ENCODE peak calls at places on chromosomes 7 and 10, in five cellular contexts. One of them, this sample, is unnamed.

GRCh38 chr10:94104316-94105060 is 110.8 kb downstream of the PLCE1 start:
- DNase-seq in GM23338: no peak
- DNase-seq in breast epithelium: no peak
- DNase-seq in spleen: no peak
- DNase-seq in vagina: no peak
- DNase-seq in this sample: no peak

GRCh38 chr10:95077556-95077955 is 8.3 kb upstream of the CYP2C8 start:
- DNase-seq in spleen: no peak
- DNase-seq in vagina: no peak
- DNase-seq in GM23338: no peak
- DNase-seq in breast epithelium: no peak
- DNase-seq in this sample: no peak

GRCh38 chr10:99711129-99711719 is 20.7 kb downstream of the COX15 start:
- DNase-seq in breast epithelium: no peak
- DNase-seq in spleen: no peak
- DNase-seq in vagina: no peak
- DNase-seq in GM23338: peak
- DNase-seq in this sample: peak

GRCh38 chr10:52747680-52748079 is 24.9 kb downstream of the MBL2 start:
- DNase-seq in GM23338: no peak
- DNase-seq in vagina: no peak
- DNase-seq in breast epithelium: no peak
- DNase-seq in spleen: no peak
- DNase-seq in this sample: no peak

GRCh38 chr10:121654021-121654545 is 55.8 kb upstream of the FGFR2 start:
- DNase-seq in vagina: no peak
- DNase-seq in breast epithelium: no peak
- DNase-seq in spleen: no peak
- DNase-seq in GM23338: no peak
- DNase-seq in this sample: no peak

GRCh38 chr10:132064082-132064755 is 1.5 kb upstream of the JAKMIP3 start:
- DNase-seq in breast epithelium: no peak
- DNase-seq in GM23338: no peak
- DNase-seq in spleen: no peak
- DNase-seq in vagina: peak
- DNase-seq in this sample: no peak

GRCh38 chr7:149218469-149219420 is 20.7 kb upstream of the ZNF212 start:
- DNase-seq in spleen: no peak
- DNase-seq in GM23338: no peak
- DNase-seq in vagina: no peak
- DNase-seq in breast epithelium: no peak
- DNase-seq in this sample: no peak

GRCh38 chr10:14032406-14032998 is 298.2 kb downstream of the FRMD4A start:
- DNase-seq in vagina: no peak
- DNase-seq in breast epithelium: no peak
- DNase-seq in GM23338: peak
- DNase-seq in spleen: peak
- DNase-seq in this sample: no peak

GRCh38 chr7:22576941-22577927 is 77.2 kb upstream of the STEAP1B start:
- DNase-seq in spleen: no peak
- DNase-seq in breast epithelium: peak
- DNase-seq in GM23338: no peak
- DNase-seq in vagina: no peak
- DNase-seq in this sample: no peak

GRCh38 chr7:43591551-43592180 is 8.8 kb downstream of the STK17A start:
- DNase-seq in vagina: no peak
- DNase-seq in GM23338: peak
- DNase-seq in spleen: no peak
- DNase-seq in breast epithelium: no peak
- DNase-seq in this sample: no peak

GRCh38 chr10:62047960-62048383 is 146.5 kb downstream of the ARID5B start:
- DNase-seq in breast epithelium: no peak
- DNase-seq in vagina: no peak
- DNase-seq in GM23338: no peak
- DNase-seq in spleen: no peak
- DNase-seq in this sample: no peak

GRCh38 chr10:71483135-71483534 is 86.4 kb downstream of the CDH23 start:
- DNase-seq in breast epithelium: no peak
- DNase-seq in vagina: no peak
- DNase-seq in spleen: peak
- DNase-seq in GM23338: no peak
- DNase-seq in this sample: no peak

GRCh38 chr7:117871778-117872538 is 1.3 kb downstream of the CTTNBP2 start:
- DNase-seq in spleen: no peak
- DNase-seq in vagina: no peak
- DNase-seq in GM23338: peak
- DNase-seq in breast epithelium: no peak
- DNase-seq in this sample: no peak

GRCh38 chr7:94228678-94229077 is 166.0 kb upstream of the COL1A2 start:
- DNase-seq in breast epithelium: no peak
- DNase-seq in spleen: no peak
- DNase-seq in GM23338: no peak
- DNase-seq in vagina: no peak
- DNase-seq in this sample: no peak

GRCh38 chr7:101934618-101935017 is 117.2 kb downstream of the CUX1 start:
- DNase-seq in GM23338: no peak
- DNase-seq in spleen: peak
- DNase-seq in vagina: no peak
- DNase-seq in breast epithelium: no peak
- DNase-seq in this sample: no peak

GRCh38 chr7:6392712-6393666 is 54.8 kb downstream of the DAGLB start:
- DNase-seq in breast epithelium: peak
- DNase-seq in GM23338: no peak
- DNase-seq in vagina: no peak
- DNase-seq in spleen: peak
- DNase-seq in this sample: peak

GRCh38 chr10:24951201-24952145 is 933 bp downstream of the PRTFDC1 start:
- DNase-seq in spleen: no peak
- DNase-seq in GM23338: peak
- DNase-seq in breast epithelium: peak
- DNase-seq in vagina: no peak
- DNase-seq in this sample: no peak

GRCh38 chr7:112550468-112551060 is 69.8 kb downstream of the LSMEM1 start:
- DNase-seq in spleen: no peak
- DNase-seq in GM23338: peak
- DNase-seq in breast epithelium: no peak
- DNase-seq in vagina: no peak
- DNase-seq in this sample: peak

GRCh38 chr10:18681366-18681765 is 22.1 kb downstream of the ARL5B start:
- DNase-seq in vagina: no peak
- DNase-seq in GM23338: no peak
- DNase-seq in spleen: no peak
- DNase-seq in breast epithelium: no peak
- DNase-seq in this sample: no peak

GRCh38 chr10:1363466-1364121 is 307.4 kb downstream of the WDR37 start:
- DNase-seq in vagina: peak
- DNase-seq in spleen: peak
- DNase-seq in GM23338: no peak
- DNase-seq in breast epithelium: no peak
- DNase-seq in this sample: no peak

GRCh38 chr7:48312151-48312550 is 140.9 kb downstream of the ABCA13 start:
- DNase-seq in breast epithelium: no peak
- DNase-seq in GM23338: no peak
- DNase-seq in spleen: no peak
- DNase-seq in vagina: no peak
- DNase-seq in this sample: no peak

GRCh38 chr7:112508404-112508803 is 27.6 kb downstream of the LSMEM1 start:
- DNase-seq in GM23338: no peak
- DNase-seq in vagina: no peak
- DNase-seq in spleen: no peak
- DNase-seq in breast epithelium: no peak
- DNase-seq in this sample: no peak

GRCh38 chr10:132404911-132405462 is 8.0 kb downstream of the PWWP2B start:
- DNase-seq in breast epithelium: no peak
- DNase-seq in spleen: peak
- DNase-seq in vagina: no peak
- DNase-seq in GM23338: peak
- DNase-seq in this sample: no peak

GRCh38 chr10:44492678-44493077 is 107.8 kb upstream of the CXCL12 start:
- DNase-seq in GM23338: no peak
- DNase-seq in spleen: no peak
- DNase-seq in vagina: no peak
- DNase-seq in breast epithelium: no peak
- DNase-seq in this sample: no peak

GRCh38 chr7:45580053-45580872 is 6.1 kb downstream of the ADCY1 start:
- DNase-seq in breast epithelium: no peak
- DNase-seq in vagina: no peak
- DNase-seq in GM23338: peak
- DNase-seq in spleen: peak
- DNase-seq in this sample: no peak

GRCh38 chr7:49119706-49120105 is 195.4 kb downstream of the CDC14C start:
- DNase-seq in GM23338: no peak
- DNase-seq in spleen: no peak
- DNase-seq in breast epithelium: no peak
- DNase-seq in vagina: no peak
- DNase-seq in this sample: no peak

GRCh38 chr7:106345421-106346166 is 60.8 kb upstream of the NAMPT start:
- DNase-seq in spleen: no peak
- DNase-seq in GM23338: no peak
- DNase-seq in vagina: no peak
- DNase-seq in breast epithelium: no peak
- DNase-seq in this sample: no peak

GRCh38 chr7:14293434-14293833 is 304.0 kb upstream of the ETV1 start:
- DNase-seq in spleen: no peak
- DNase-seq in breast epithelium: no peak
- DNase-seq in vagina: no peak
- DNase-seq in GM23338: no peak
- DNase-seq in this sample: no peak

DNA sequence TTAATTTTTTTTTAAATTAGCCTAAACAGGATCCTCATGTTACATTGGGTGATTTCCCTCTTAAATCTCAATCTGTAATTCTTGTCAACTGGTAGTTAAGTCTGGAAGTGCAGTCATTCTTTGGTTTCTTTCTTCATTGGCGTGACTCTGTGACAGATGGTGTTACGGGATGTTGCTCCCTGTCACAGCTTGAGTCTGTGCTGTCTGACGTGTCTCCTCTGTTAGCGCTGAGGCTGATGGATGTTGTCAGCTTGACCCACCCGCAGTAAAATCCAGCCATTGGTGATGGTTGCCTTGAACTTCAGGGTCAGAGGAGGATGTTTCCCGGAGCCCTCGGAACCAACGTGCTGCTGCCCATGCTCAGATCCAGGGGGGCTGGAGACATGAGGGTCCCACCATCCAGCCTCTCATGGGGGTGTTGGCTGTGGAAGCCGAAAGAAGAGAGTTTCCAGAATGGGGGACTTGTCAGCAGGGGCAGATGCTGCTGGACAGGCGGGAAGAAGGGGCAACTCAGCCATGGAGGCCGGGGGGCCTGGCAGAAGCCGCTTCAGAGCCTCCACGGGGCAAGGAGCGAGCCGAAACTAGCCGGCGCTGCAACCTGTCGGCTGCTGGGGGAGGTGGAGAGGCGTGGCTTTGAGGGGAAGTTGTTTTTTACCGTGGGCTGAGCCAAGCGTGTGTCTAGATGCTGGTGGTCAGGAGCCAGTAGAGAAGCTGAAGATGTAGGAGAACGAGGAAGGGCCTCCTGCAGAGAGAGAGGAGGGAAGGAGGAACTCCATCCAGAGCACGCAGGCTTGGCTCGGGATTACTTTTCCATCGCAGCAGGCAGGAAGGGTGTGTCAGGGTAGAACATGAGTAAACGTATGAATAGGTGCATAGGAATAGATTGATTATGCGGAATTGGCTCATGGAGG is 3.5 kb downstream of the SUN1 start:
- DNase-seq in spleen: peak
- DNase-seq in vagina: no peak
- DNase-seq in GM23338: no peak
- DNase-seq in breast epithelium: no peak
- DNase-seq in this sample: no peak
- TF ChIP-seq POLR2AphosphoS5 in spleen: peak
- TF ChIP-seq POLR2AphosphoS5 in vagina: peak
- TF ChIP-seq POLR2AphosphoS5 in GM23338: no peak
- TF ChIP-seq POLR2AphosphoS5 in breast epithelium: no peak
- TF ChIP-seq POLR2AphosphoS5 in this sample: no peak

GRCh38 chr7:75732764-75733630 is 5.7 kb downstream of the HIP1 start:
- DNase-seq in spleen: no peak
- DNase-seq in breast epithelium: no peak
- DNase-seq in vagina: no peak
- DNase-seq in GM23338: no peak
- DNase-seq in this sample: no peak
- TF ChIP-seq POLR2AphosphoS5 in spleen: no peak
- TF ChIP-seq POLR2AphosphoS5 in breast epithelium: no peak
- TF ChIP-seq POLR2AphosphoS5 in vagina: no peak
- TF ChIP-seq POLR2AphosphoS5 in GM23338: no peak
- TF ChIP-seq POLR2AphosphoS5 in this sample: no peak

GRCh38 chr10:124560377-124560776 is 98.8 kb downstream of the LHPP start:
- DNase-seq in GM23338: no peak
- DNase-seq in breast epithelium: no peak
- DNase-seq in spleen: peak
- DNase-seq in vagina: no peak
- DNase-seq in this sample: no peak
- TF ChIP-seq POLR2AphosphoS5 in GM23338: no peak
- TF ChIP-seq POLR2AphosphoS5 in breast epithelium: peak
- TF ChIP-seq POLR2AphosphoS5 in spleen: peak
- TF ChIP-seq POLR2AphosphoS5 in vagina: peak
- TF ChIP-seq POLR2AphosphoS5 in this sample: no peak

GRCh38 chr7:150404172-150404784 is 25.1 kb downstream of the ZNF775 start:
- DNase-seq in GM23338: no peak
- DNase-seq in breast epithelium: no peak
- DNase-seq in vagina: no peak
- DNase-seq in spleen: peak
- DNase-seq in this sample: no peak
- TF ChIP-seq POLR2AphosphoS5 in GM23338: peak
- TF ChIP-seq POLR2AphosphoS5 in breast epithelium: no peak
- TF ChIP-seq POLR2AphosphoS5 in vagina: no peak
- TF ChIP-seq POLR2AphosphoS5 in spleen: no peak
- TF ChIP-seq POLR2AphosphoS5 in this sample: no peak

GRCh38 chr7:132999845-133000244 is 82.0 kb downstream of the CHCHD3 start:
- DNase-seq in vagina: no peak
- DNase-seq in spleen: no peak
- DNase-seq in breast epithelium: no peak
- DNase-seq in GM23338: no peak
- DNase-seq in this sample: no peak

GRCh38 chr7:132998763-132999162 is 83.1 kb downstream of the CHCHD3 start:
- DNase-seq in GM23338: peak
- DNase-seq in breast epithelium: no peak
- DNase-seq in spleen: no peak
- DNase-seq in vagina: no peak
- DNase-seq in this sample: no peak

GRCh38 chr7:132996581-132997242 is 85.2 kb downstream of the CHCHD3 start:
- DNase-seq in GM23338: peak
- DNase-seq in breast epithelium: no peak
- DNase-seq in spleen: no peak
- DNase-seq in vagina: no peak
- DNase-seq in this sample: no peak

GRCh38 chr7:132993377-132994013 is 88.4 kb downstream of the CHCHD3 start:
- DNase-seq in spleen: no peak
- DNase-seq in GM23338: no peak
- DNase-seq in vagina: no peak
- DNase-seq in breast epithelium: no peak
- DNase-seq in this sample: no peak

DNA sequence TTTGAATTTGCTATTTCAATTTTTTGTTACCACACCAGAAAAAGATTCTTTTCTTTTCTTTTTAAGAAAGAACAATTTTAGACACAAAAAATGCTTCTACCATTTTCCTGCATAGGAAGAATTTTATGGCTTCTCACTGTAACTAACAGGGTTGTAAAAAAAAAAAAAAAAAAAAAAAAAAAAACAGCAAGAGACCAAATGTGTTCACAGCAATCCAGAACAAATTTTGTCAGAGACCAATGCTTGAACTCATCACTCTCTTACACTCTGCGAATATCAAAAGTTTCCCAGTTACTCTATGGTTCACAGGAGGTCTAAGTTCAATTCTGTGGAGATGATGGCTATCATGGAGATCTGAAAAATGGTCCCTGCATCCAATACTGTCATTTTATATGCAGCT is 84.4 kb downstream of the CHCHD3 start:
- DNase-seq in GM23338: no peak
- DNase-seq in spleen: no peak
- DNase-seq in vagina: no peak
- DNase-seq in breast epithelium: no peak
- DNase-seq in this sample: no peak
- TF ChIP-seq POLR2AphosphoS5 in GM23338: no peak
- TF ChIP-seq POLR2AphosphoS5 in spleen: no peak
- TF ChIP-seq POLR2AphosphoS5 in vagina: no peak
- TF ChIP-seq POLR2AphosphoS5 in breast epithelium: no peak
- TF ChIP-seq POLR2AphosphoS5 in this sample: no peak

This sample was measured in GM12878.